ENCODE peak calls at places on chromosomes 6 and 20, in four cellular contexts. F is activated CD8-positive, alpha-beta T cell treated with anti-CD3 and anti-CD28 coated beads for 36 hours; N is SK-MEL-5; I is activated CD8-positive, alpha-beta memory T cell treated with anti-CD3 and anti-CD28 coated beads for 24 hours. O is an unnamed sample.

GRCh38 chr6:143368426-143368825 is 82.1 kb downstream of the ADAT2 start:
- DNase-seq in I (no peak), N (no peak), F (peak), O (peak)

GRCh38 chr20:5569021-5569420 is 181.2 kb upstream of the SHLD1 start:
- DNase-seq in F (peak), I (no peak), N (peak), O (peak)

GRCh38 chr6:126633362-126633761 is 293.4 kb downstream of the CENPW start:
- DNase-seq in N (no peak), I (no peak), F (no peak), O (no peak)

GRCh38 chr6:111558690-111559192 is 46.9 kb downstream of the TRAF3IP2 start:
- DNase-seq in N (no peak), F (no peak), I (no peak), O (no peak)

GRCh38 chr6:170403451-170403850 is 96.9 kb downstream of the FAM120B start:
- DNase-seq in I (no peak), N (no peak), F (no peak), O (no peak)

GRCh38 chr6:125067552-125067951 is 86.0 kb upstream of the TPD52L1 start:
- DNase-seq in I (no peak), N (no peak), F (no peak), O (no peak)

GRCh38 chr6:150208606-150209352 is 65.9 kb downstream of the PPP1R14C start:
- DNase-seq in F (no peak), N (no peak), I (no peak), O (no peak)

GRCh38 chr20:11301699-11302098 is 616.0 kb upstream of the BTBD3 start:
- DNase-seq in F (no peak), N (no peak), I (no peak), O (no peak)

GRCh38 chr6:88119769-88120168 is 46.4 kb downstream of the CNR1 start:
- DNase-seq in F (no peak), I (no peak), N (no peak), O (no peak)

GRCh38 chr6:31769684-31770371 is 7.3 kb downstream of the VWA7 start:
- DNase-seq in I (peak), F (peak), N (peak), O (peak)

GRCh38 chr6:79630883-79631799 is at the start of gene SH3BGRL2:
- DNase-seq in N (peak), I (peak), F (peak), O (peak)

GRCh38 chr6:125812394-125813231 is 21.9 kb downstream of the NCOA7 start:
- DNase-seq in F (no peak), N (no peak), I (no peak), O (peak)

GRCh38 chr6:21220271-21220987 is 373.1 kb upstream of the SOX4 start:
- DNase-seq in F (no peak), N (no peak), I (no peak), O (no peak)

GRCh38 chr6:56851541-56852248 is 103.2 kb upstream of the BEND6 start:
- DNase-seq in F (peak), I (no peak), N (peak), O (peak)

GRCh38 chr6:31479933-31480535 is 17.9 kb upstream of the MICB start:
- DNase-seq in N (no peak), I (no peak), F (no peak), O (no peak)

GRCh38 chr6:158634695-158635426 is 9.7 kb downstream of the DYNLT1 start:
- DNase-seq in F (no peak), N (no peak), I (no peak), O (no peak)

GRCh38 chr20:13029687-13030510 is 21.1 kb downstream of the SPTLC3 start:
- DNase-seq in N (peak), F (peak), I (no peak), O (peak)

GRCh38 chr20:8568068-8568467 is 436.0 kb downstream of the PLCB1 start:
- DNase-seq in I (no peak), F (no peak), N (no peak), O (peak)

GRCh38 chr20:62860391-62860923 is 1.2 kb downstream of the TCFL5 start:
- DNase-seq in N (peak), I (no peak), F (no peak), O (no peak)

GRCh38 chr6:139927742-139928305 is 553.4 kb upstream of the CITED2 start:
- DNase-seq in I (no peak), F (no peak), N (no peak), O (no peak)

GRCh38 chr20:63697357-63697867 is 960 bp downstream of the TNFRSF6B start:
- DNase-seq in I (peak), N (no peak), F (no peak), O (no peak)

GRCh38 chr6:27318973-27319372 is 6.9 kb upstream of the POM121L2 start:
- DNase-seq in I (no peak), F (no peak), N (no peak), O (no peak)

GRCh38 chr6:155389130-155389529 is 66.5 kb downstream of the NOX3 start:
- DNase-seq in I (no peak), F (no peak), N (no peak), O (no peak)

GRCh38 chr20:13681248-13682125 is 42.8 kb upstream of the TASP1 start:
- DNase-seq in I (no peak), F (no peak), N (no peak), O (no peak)

GRCh38 chr20:64226686-64227576 is 28.6 kb upstream of the PCMTD2 start:
- DNase-seq in F (peak), N (no peak), I (no peak), O (no peak)

GRCh38 chr6:15509335-15509933 is 153.4 kb downstream of the DTNBP1 start:
- DNase-seq in F (no peak), I (no peak), N (no peak), O (peak)

GRCh38 chr6:161048636-161049035 is 57.1 kb downstream of the MAP3K4 start:
- DNase-seq in N (no peak), I (no peak), F (no peak), O (no peak)

O was measured in COLO829.